ENCODE peak calls at places on chromosomes 6 and 20, in six cellular contexts. One of them, this sample, is unnamed.

GRCh38 chr6:89452269-89452668 is 19.3 kb downstream of the ANKRD6 start:
- DNase-seq in epithelial cell of esophagus: no peak
- DNase-seq in activated effector memory CD4-positive, alpha-beta T cell treated with Interleukin-2 at 50 U/mL for 16 hours: no peak
- DNase-seq in stimulated activated CD4-positive, alpha-beta T cell treated with anti-CD3 and anti-CD28 coated beads, Interleukin-12 subunit alpha, Interleukin-12 subunit beta, amount 100 ng/mL, for 4 hours: no peak
- DNase-seq in kidney tubule cell: no peak
- DNase-seq in tibial nerve: no peak
- DNase-seq in this sample: no peak

GRCh38 chr20:63740501-63741353 is 1.2 kb downstream of the SLC2A4RG start:
- DNase-seq in epithelial cell of esophagus: peak
- DNase-seq in activated effector memory CD4-positive, alpha-beta T cell treated with Interleukin-2 at 50 U/mL for 16 hours: peak
- DNase-seq in kidney tubule cell: peak
- DNase-seq in stimulated activated CD4-positive, alpha-beta T cell treated with anti-CD3 and anti-CD28 coated beads, Interleukin-12 subunit alpha, Interleukin-12 subunit beta, amount 100 ng/mL, for 4 hours: no peak
- DNase-seq in tibial nerve: peak
- DNase-seq in this sample: peak

GRCh38 chr20:2084703-2085102 is 16.9 kb upstream of the STK35 start:
- DNase-seq in kidney tubule cell: no peak
- DNase-seq in tibial nerve: no peak
- DNase-seq in stimulated activated CD4-positive, alpha-beta T cell treated with anti-CD3 and anti-CD28 coated beads, Interleukin-12 subunit alpha, Interleukin-12 subunit beta, amount 100 ng/mL, for 4 hours: no peak
- DNase-seq in epithelial cell of esophagus: peak
- DNase-seq in activated effector memory CD4-positive, alpha-beta T cell treated with Interleukin-2 at 50 U/mL for 16 hours: no peak
- DNase-seq in this sample: no peak

GRCh38 chr20:19806806-19807691 is 49.0 kb downstream of the RIN2 start:
- DNase-seq in epithelial cell of esophagus: no peak
- DNase-seq in stimulated activated CD4-positive, alpha-beta T cell treated with anti-CD3 and anti-CD28 coated beads, Interleukin-12 subunit alpha, Interleukin-12 subunit beta, amount 100 ng/mL, for 4 hours: no peak
- DNase-seq in activated effector memory CD4-positive, alpha-beta T cell treated with Interleukin-2 at 50 U/mL for 16 hours: no peak
- DNase-seq in tibial nerve: no peak
- DNase-seq in kidney tubule cell: peak
- DNase-seq in this sample: no peak

GRCh38 chr6:151284012-151284411 is 44.2 kb downstream of the AKAP12 start:
- DNase-seq in tibial nerve: no peak
- DNase-seq in epithelial cell of esophagus: peak
- DNase-seq in activated effector memory CD4-positive, alpha-beta T cell treated with Interleukin-2 at 50 U/mL for 16 hours: no peak
- DNase-seq in kidney tubule cell: peak
- DNase-seq in stimulated activated CD4-positive, alpha-beta T cell treated with anti-CD3 and anti-CD28 coated beads, Interleukin-12 subunit alpha, Interleukin-12 subunit beta, amount 100 ng/mL, for 4 hours: no peak
- DNase-seq in this sample: no peak

GRCh38 chr6:138491020-138491419 is 8.3 kb downstream of the NHSL1 start:
- DNase-seq in tibial nerve: no peak
- DNase-seq in stimulated activated CD4-positive, alpha-beta T cell treated with anti-CD3 and anti-CD28 coated beads, Interleukin-12 subunit alpha, Interleukin-12 subunit beta, amount 100 ng/mL, for 4 hours: no peak
- DNase-seq in kidney tubule cell: no peak
- DNase-seq in epithelial cell of esophagus: no peak
- DNase-seq in activated effector memory CD4-positive, alpha-beta T cell treated with Interleukin-2 at 50 U/mL for 16 hours: no peak
- DNase-seq in this sample: no peak

GRCh38 chr6:6661684-6662083 is 73.2 kb downstream of the LY86 start:
- DNase-seq in tibial nerve: peak
- DNase-seq in epithelial cell of esophagus: peak
- DNase-seq in activated effector memory CD4-positive, alpha-beta T cell treated with Interleukin-2 at 50 U/mL for 16 hours: no peak
- DNase-seq in kidney tubule cell: peak
- DNase-seq in stimulated activated CD4-positive, alpha-beta T cell treated with anti-CD3 and anti-CD28 coated beads, Interleukin-12 subunit alpha, Interleukin-12 subunit beta, amount 100 ng/mL, for 4 hours: no peak
- DNase-seq in this sample: peak

GRCh38 chr20:61376541-61377231 is 124.6 kb downstream of the CDH4 start:
- DNase-seq in activated effector memory CD4-positive, alpha-beta T cell treated with Interleukin-2 at 50 U/mL for 16 hours: no peak
- DNase-seq in epithelial cell of esophagus: no peak
- DNase-seq in tibial nerve: no peak
- DNase-seq in kidney tubule cell: no peak
- DNase-seq in stimulated activated CD4-positive, alpha-beta T cell treated with anti-CD3 and anti-CD28 coated beads, Interleukin-12 subunit alpha, Interleukin-12 subunit beta, amount 100 ng/mL, for 4 hours: no peak
- DNase-seq in this sample: no peak

GRCh38 chr6:35359744-35360348 is 17.5 kb downstream of the PPARD start:
- DNase-seq in kidney tubule cell: peak
- DNase-seq in activated effector memory CD4-positive, alpha-beta T cell treated with Interleukin-2 at 50 U/mL for 16 hours: no peak
- DNase-seq in stimulated activated CD4-positive, alpha-beta T cell treated with anti-CD3 and anti-CD28 coated beads, Interleukin-12 subunit alpha, Interleukin-12 subunit beta, amount 100 ng/mL, for 4 hours: no peak
- DNase-seq in tibial nerve: no peak
- DNase-seq in epithelial cell of esophagus: peak
- DNase-seq in this sample: peak

GRCh38 chr6:56958481-56958880 is 3.6 kb downstream of the BEND6 start:
- DNase-seq in stimulated activated CD4-positive, alpha-beta T cell treated with anti-CD3 and anti-CD28 coated beads, Interleukin-12 subunit alpha, Interleukin-12 subunit beta, amount 100 ng/mL, for 4 hours: no peak
- DNase-seq in activated effector memory CD4-positive, alpha-beta T cell treated with Interleukin-2 at 50 U/mL for 16 hours: no peak
- DNase-seq in kidney tubule cell: no peak
- DNase-seq in epithelial cell of esophagus: no peak
- DNase-seq in tibial nerve: no peak
- DNase-seq in this sample: no peak

GRCh38 chr6:137811121-137811911 is 55.7 kb upstream of the TNFAIP3 start:
- DNase-seq in tibial nerve: peak
- DNase-seq in kidney tubule cell: peak
- DNase-seq in stimulated activated CD4-positive, alpha-beta T cell treated with anti-CD3 and anti-CD28 coated beads, Interleukin-12 subunit alpha, Interleukin-12 subunit beta, amount 100 ng/mL, for 4 hours: peak
- DNase-seq in epithelial cell of esophagus: peak
- DNase-seq in activated effector memory CD4-positive, alpha-beta T cell treated with Interleukin-2 at 50 U/mL for 16 hours: peak
- DNase-seq in this sample: no peak

GRCh38 chr6:7502743-7503142 is 38.7 kb upstream of the DSP start:
- DNase-seq in tibial nerve: no peak
- DNase-seq in activated effector memory CD4-positive, alpha-beta T cell treated with Interleukin-2 at 50 U/mL for 16 hours: no peak
- DNase-seq in stimulated activated CD4-positive, alpha-beta T cell treated with anti-CD3 and anti-CD28 coated beads, Interleukin-12 subunit alpha, Interleukin-12 subunit beta, amount 100 ng/mL, for 4 hours: no peak
- DNase-seq in epithelial cell of esophagus: no peak
- DNase-seq in kidney tubule cell: peak
- DNase-seq in this sample: no peak

GRCh38 chr20:33119725-33120720 is 40.6 kb downstream of the BPIFB4 start:
- DNase-seq in epithelial cell of esophagus: peak
- DNase-seq in tibial nerve: no peak
- DNase-seq in activated effector memory CD4-positive, alpha-beta T cell treated with Interleukin-2 at 50 U/mL for 16 hours: no peak
- DNase-seq in kidney tubule cell: peak
- DNase-seq in stimulated activated CD4-positive, alpha-beta T cell treated with anti-CD3 and anti-CD28 coated beads, Interleukin-12 subunit alpha, Interleukin-12 subunit beta, amount 100 ng/mL, for 4 hours: no peak
- DNase-seq in this sample: no peak

GRCh38 chr6:168343239-168344167 is 23.9 kb upstream of the DACT2 start:
- DNase-seq in epithelial cell of esophagus: no peak
- DNase-seq in tibial nerve: no peak
- DNase-seq in kidney tubule cell: no peak
- DNase-seq in activated effector memory CD4-positive, alpha-beta T cell treated with Interleukin-2 at 50 U/mL for 16 hours: no peak
- DNase-seq in stimulated activated CD4-positive, alpha-beta T cell treated with anti-CD3 and anti-CD28 coated beads, Interleukin-12 subunit alpha, Interleukin-12 subunit beta, amount 100 ng/mL, for 4 hours: no peak
- DNase-seq in this sample: no peak

GRCh38 chr20:60862601-60863000 is 389.5 kb upstream of the CDH4 start:
- DNase-seq in activated effector memory CD4-positive, alpha-beta T cell treated with Interleukin-2 at 50 U/mL for 16 hours: no peak
- DNase-seq in kidney tubule cell: no peak
- DNase-seq in stimulated activated CD4-positive, alpha-beta T cell treated with anti-CD3 and anti-CD28 coated beads, Interleukin-12 subunit alpha, Interleukin-12 subunit beta, amount 100 ng/mL, for 4 hours: no peak
- DNase-seq in epithelial cell of esophagus: no peak
- DNase-seq in tibial nerve: no peak
- DNase-seq in this sample: no peak

GRCh38 chr20:21099653-21100589 is 6.2 kb downstream of the LINC00237 start:
- DNase-seq in stimulated activated CD4-positive, alpha-beta T cell treated with anti-CD3 and anti-CD28 coated beads, Interleukin-12 subunit alpha, Interleukin-12 subunit beta, amount 100 ng/mL, for 4 hours: no peak
- DNase-seq in epithelial cell of esophagus: peak
- DNase-seq in tibial nerve: no peak
- DNase-seq in activated effector memory CD4-positive, alpha-beta T cell treated with Interleukin-2 at 50 U/mL for 16 hours: peak
- DNase-seq in kidney tubule cell: no peak
- DNase-seq in this sample: no peak

GRCh38 chr20:54611701-54612487 is 136.5 kb downstream of the DOK5 start:
- DNase-seq in tibial nerve: no peak
- DNase-seq in stimulated activated CD4-positive, alpha-beta T cell treated with anti-CD3 and anti-CD28 coated beads, Interleukin-12 subunit alpha, Interleukin-12 subunit beta, amount 100 ng/mL, for 4 hours: no peak
- DNase-seq in activated effector memory CD4-positive, alpha-beta T cell treated with Interleukin-2 at 50 U/mL for 16 hours: no peak
- DNase-seq in epithelial cell of esophagus: no peak
- DNase-seq in kidney tubule cell: no peak
- DNase-seq in this sample: no peak

GRCh38 chr20:63164681-63165537 is 51.0 kb downstream of the YTHDF1 start:
- DNase-seq in activated effector memory CD4-positive, alpha-beta T cell treated with Interleukin-2 at 50 U/mL for 16 hours: no peak
- DNase-seq in epithelial cell of esophagus: no peak
- DNase-seq in kidney tubule cell: no peak
- DNase-seq in stimulated activated CD4-positive, alpha-beta T cell treated with anti-CD3 and anti-CD28 coated beads, Interleukin-12 subunit alpha, Interleukin-12 subunit beta, amount 100 ng/mL, for 4 hours: no peak
- DNase-seq in tibial nerve: no peak
- DNase-seq in this sample: no peak

GRCh38 chr20:2535711-2536561 is 437 bp upstream of the TMC2 start:
- DNase-seq in kidney tubule cell: no peak
- DNase-seq in epithelial cell of esophagus: no peak
- DNase-seq in stimulated activated CD4-positive, alpha-beta T cell treated with anti-CD3 and anti-CD28 coated beads, Interleukin-12 subunit alpha, Interleukin-12 subunit beta, amount 100 ng/mL, for 4 hours: no peak
- DNase-seq in tibial nerve: no peak
- DNase-seq in activated effector memory CD4-positive, alpha-beta T cell treated with Interleukin-2 at 50 U/mL for 16 hours: no peak
- DNase-seq in this sample: no peak

GRCh38 chr6:50264995-50265571 is 215.4 kb upstream of the DEFB112 start:
- DNase-seq in tibial nerve: no peak
- DNase-seq in epithelial cell of esophagus: peak
- DNase-seq in stimulated activated CD4-positive, alpha-beta T cell treated with anti-CD3 and anti-CD28 coated beads, Interleukin-12 subunit alpha, Interleukin-12 subunit beta, amount 100 ng/mL, for 4 hours: no peak
- DNase-seq in kidney tubule cell: peak
- DNase-seq in activated effector memory CD4-positive, alpha-beta T cell treated with Interleukin-2 at 50 U/mL for 16 hours: no peak
- DNase-seq in this sample: no peak

GRCh38 chr6:125377621-125378020 is 75.9 kb upstream of the HDDC2 start:
- DNase-seq in activated effector memory CD4-positive, alpha-beta T cell treated with Interleukin-2 at 50 U/mL for 16 hours: no peak
- DNase-seq in epithelial cell of esophagus: no peak
- DNase-seq in stimulated activated CD4-positive, alpha-beta T cell treated with anti-CD3 and anti-CD28 coated beads, Interleukin-12 subunit alpha, Interleukin-12 subunit beta, amount 100 ng/mL, for 4 hours: no peak
- DNase-seq in kidney tubule cell: no peak
- DNase-seq in tibial nerve: no peak
- DNase-seq in this sample: no peak

GRCh38 chr20:41476446-41476845 is 109.8 kb upstream of the EMILIN3 start:
- DNase-seq in epithelial cell of esophagus: no peak
- DNase-seq in stimulated activated CD4-positive, alpha-beta T cell treated with anti-CD3 and anti-CD28 coated beads, Interleukin-12 subunit alpha, Interleukin-12 subunit beta, amount 100 ng/mL, for 4 hours: no peak
- DNase-seq in tibial nerve: no peak
- DNase-seq in kidney tubule cell: no peak
- DNase-seq in activated effector memory CD4-positive, alpha-beta T cell treated with Interleukin-2 at 50 U/mL for 16 hours: no peak
- DNase-seq in this sample: no peak

GRCh38 chr6:168124161-168124560 is 45.1 kb upstream of the FRMD1 start:
- DNase-seq in stimulated activated CD4-positive, alpha-beta T cell treated with anti-CD3 and anti-CD28 coated beads, Interleukin-12 subunit alpha, Interleukin-12 subunit beta, amount 100 ng/mL, for 4 hours: no peak
- DNase-seq in activated effector memory CD4-positive, alpha-beta T cell treated with Interleukin-2 at 50 U/mL for 16 hours: no peak
- DNase-seq in epithelial cell of esophagus: no peak
- DNase-seq in kidney tubule cell: no peak
- DNase-seq in tibial nerve: no peak
- DNase-seq in this sample: no peak

GRCh38 chr6:81696505-81696904 is 56.0 kb downstream of the TENT5A start:
- DNase-seq in kidney tubule cell: peak
- DNase-seq in stimulated activated CD4-positive, alpha-beta T cell treated with anti-CD3 and anti-CD28 coated beads, Interleukin-12 subunit alpha, Interleukin-12 subunit beta, amount 100 ng/mL, for 4 hours: no peak
- DNase-seq in tibial nerve: no peak
- DNase-seq in activated effector memory CD4-positive, alpha-beta T cell treated with Interleukin-2 at 50 U/mL for 16 hours: no peak
- DNase-seq in epithelial cell of esophagus: peak
- DNase-seq in this sample: no peak

GRCh38 chr6:117549606-117550005 is 52.7 kb downstream of the GOPC start:
- DNase-seq in tibial nerve: no peak
- DNase-seq in stimulated activated CD4-positive, alpha-beta T cell treated with anti-CD3 and anti-CD28 coated beads, Interleukin-12 subunit alpha, Interleukin-12 subunit beta, amount 100 ng/mL, for 4 hours: no peak
- DNase-seq in activated effector memory CD4-positive, alpha-beta T cell treated with Interleukin-2 at 50 U/mL for 16 hours: no peak
- DNase-seq in epithelial cell of esophagus: no peak
- DNase-seq in kidney tubule cell: no peak
- DNase-seq in this sample: no peak

GRCh38 chr6:41073968-41074691 is 1.4 kb downstream of the NFYA start:
- DNase-seq in activated effector memory CD4-positive, alpha-beta T cell treated with Interleukin-2 at 50 U/mL for 16 hours: no peak
- DNase-seq in stimulated activated CD4-positive, alpha-beta T cell treated with anti-CD3 and anti-CD28 coated beads, Interleukin-12 subunit alpha, Interleukin-12 subunit beta, amount 100 ng/mL, for 4 hours: no peak
- DNase-seq in kidney tubule cell: peak
- DNase-seq in epithelial cell of esophagus: peak
- DNase-seq in tibial nerve: no peak
- DNase-seq in this sample: no peak

GRCh38 chr20:12875510-12875909 is 133.3 kb upstream of the SPTLC3 start:
- DNase-seq in epithelial cell of esophagus: no peak
- DNase-seq in stimulated activated CD4-positive, alpha-beta T cell treated with anti-CD3 and anti-CD28 coated beads, Interleukin-12 subunit alpha, Interleukin-12 subunit beta, amount 100 ng/mL, for 4 hours: no peak
- DNase-seq in tibial nerve: no peak
- DNase-seq in kidney tubule cell: no peak
- DNase-seq in activated effector memory CD4-positive, alpha-beta T cell treated with Interleukin-2 at 50 U/mL for 16 hours: no peak
- DNase-seq in this sample: no peak

GRCh38 chr20:1505361-1505760 is 14.1 kb upstream of the SIRPB2 start:
- DNase-seq in kidney tubule cell: peak
- DNase-seq in activated effector memory CD4-positive, alpha-beta T cell treated with Interleukin-2 at 50 U/mL for 16 hours: no peak
- DNase-seq in stimulated activated CD4-positive, alpha-beta T cell treated with anti-CD3 and anti-CD28 coated beads, Interleukin-12 subunit alpha, Interleukin-12 subunit beta, amount 100 ng/mL, for 4 hours: no peak
- DNase-seq in epithelial cell of esophagus: peak
- DNase-seq in tibial nerve: no peak
- DNase-seq in this sample: no peak

GRCh38 chr6:2952557-2953095 is 18.7 kb downstream of the SERPINB6 start:
- DNase-seq in activated effector memory CD4-positive, alpha-beta T cell treated with Interleukin-2 at 50 U/mL for 16 hours: peak
- DNase-seq in tibial nerve: peak
- DNase-seq in stimulated activated CD4-positive, alpha-beta T cell treated with anti-CD3 and anti-CD28 coated beads, Interleukin-12 subunit alpha, Interleukin-12 subunit beta, amount 100 ng/mL, for 4 hours: peak
- DNase-seq in epithelial cell of esophagus: peak
- DNase-seq in kidney tubule cell: peak
- DNase-seq in this sample: peak

GRCh38 chr6:167210375-167211295 is 52.9 kb upstream of the GPR31 start:
- DNase-seq in kidney tubule cell: no peak
- DNase-seq in epithelial cell of esophagus: no peak
- DNase-seq in activated effector memory CD4-positive, alpha-beta T cell treated with Interleukin-2 at 50 U/mL for 16 hours: no peak
- DNase-seq in stimulated activated CD4-positive, alpha-beta T cell treated with anti-CD3 and anti-CD28 coated beads, Interleukin-12 subunit alpha, Interleukin-12 subunit beta, amount 100 ng/mL, for 4 hours: no peak
- DNase-seq in tibial nerve: no peak
- DNase-seq in this sample: no peak

GRCh38 chr6:170459451-170459850 is 93.7 kb downstream of the PSMB1 start:
- DNase-seq in stimulated activated CD4-positive, alpha-beta T cell treated with anti-CD3 and anti-CD28 coated beads, Interleukin-12 subunit alpha, Interleukin-12 subunit beta, amount 100 ng/mL, for 4 hours: no peak
- DNase-seq in tibial nerve: no peak
- DNase-seq in epithelial cell of esophagus: peak
- DNase-seq in kidney tubule cell: peak
- DNase-seq in activated effector memory CD4-positive, alpha-beta T cell treated with Interleukin-2 at 50 U/mL for 16 hours: no peak
- DNase-seq in this sample: no peak

This sample was measured in cerebellum.